ENCODE peak calls at places on chromosome X, in four cellular contexts. L is HEK293T, P is K562, V is HepG2. E is an unnamed sample.

GRCh38 chrX:21740329-21741274 is 17.3 kb downstream of the SMPX start:
- DNase-seq in L (no peak), P (no peak), V (peak), E (no peak)

GRCh38 chrX:3271485-3272186 is 74.8 kb downstream of the MXRA5 start:
- DNase-seq in L (no peak), P (no peak), V (no peak), E (no peak)

GRCh38 chrX:8455600-8455999 is 9.0 kb upstream of the VCX3B start:
- DNase-seq in L (no peak), P (no peak), V (no peak), E (no peak)

GRCh38 chrX:2883770-2884169 is 45.4 kb downstream of the ARSD start:
- DNase-seq in L (no peak), P (no peak), V (no peak), E (no peak)

GRCh38 chrX:3550160-3550765 is 163.2 kb downstream of the PRKX start:
- DNase-seq in L (peak), P (peak), V (no peak), E (no peak)

GRCh38 chrX:18898091-18898490 is 85.8 kb downstream of the PHKA2 start:
- DNase-seq in L (no peak), P (no peak), V (no peak), E (no peak)

GRCh38 chrX:13664026-13664425 is 11.1 kb downstream of the TCEANC start:
- DNase-seq in L (no peak), P (no peak), V (no peak), E (no peak)

GRCh38 chrX:13620202-13620601 is 32.7 kb upstream of the TCEANC start:
- DNase-seq in L (no peak), P (no peak), V (no peak), E (no peak)

GRCh38 chrX:8453619-8454018 is 11.0 kb upstream of the VCX3B start:
- DNase-seq in L (no peak), P (no peak), V (no peak), E (no peak)

GRCh38 chrX:139692506-139692849 is 15.5 kb downstream of the MCF2 start:
- DNase-seq in L (no peak), P (no peak), V (no peak), E (no peak)

GRCh38 chrX:129701624-129702069 is 37.1 kb upstream of the XPNPEP2 start:
- DNase-seq in L (no peak), P (no peak), V (no peak), E (no peak)

GRCh38 chrX:131704136-131704695 is 160.3 kb downstream of the OR13H1 start:
- DNase-seq in L (peak), P (peak), V (no peak), E (peak)

GRCh38 chrX:53166103-53166502 is 58.9 kb downstream of the KDM5C start:
- DNase-seq in L (no peak), P (no peak), V (no peak), E (no peak)

GRCh38 chrX:147950352-147950751 is 30.8 kb upstream of the FMR1NB start:
- DNase-seq in L (no peak), P (no peak), V (peak), E (no peak)

GRCh38 chrX:70455366-70456202 is 10.9 kb downstream of the DLG3 start:
- DNase-seq in L (no peak), P (no peak), V (no peak), E (peak)

GRCh38 chrX:104112326-104112951 is at the start of gene ZCCHC18:
- DNase-seq in L (peak), P (peak), V (peak), E (peak)

GRCh38 chrX:119647552-119648420 is 41.6 kb upstream of the NKRF start:
- DNase-seq in L (no peak), P (no peak), V (no peak), E (no peak)

GRCh38 chrX:65608021-65608420 is 59.4 kb upstream of the MSN start:
- DNase-seq in L (no peak), P (no peak), V (no peak), E (no peak)

GRCh38 chrX:115948018-115948923 is 222.3 kb upstream of the AGTR2 start:
- DNase-seq in L (peak), P (peak), V (peak), E (no peak)

GRCh38 chrX:118594697-118595420 is 99.2 kb downstream of the DOCK11 start:
- DNase-seq in L (no peak), P (no peak), V (no peak), E (no peak)

GRCh38 chrX:124530803-124531202 is 184.4 kb downstream of the SH2D1A start:
- DNase-seq in L (no peak), P (no peak), V (no peak), E (no peak)

GRCh38 chrX:85108165-85108564 is 104.5 kb downstream of the APOOL start:
- DNase-seq in L (no peak), P (no peak), V (no peak), E (no peak)

GRCh38 chrX:15820106-15821073 is 30.1 kb downstream of the ZRSR2 start:
- DNase-seq in L (no peak), P (no peak), V (no peak), E (no peak)

GRCh38 chrX:14798805-14799397 is 74.0 kb downstream of the FANCB start:
- DNase-seq in L (no peak), P (no peak), V (no peak), E (no peak)

GRCh38 chrX:51456814-51457213 is 39.6 kb downstream of the NUDT11 start:
- DNase-seq in L (no peak), P (peak), V (peak), E (no peak)

GRCh38 chrX:110734894-110735541 is 60.6 kb downstream of the CHRDL1 start:
- DNase-seq in L (no peak), P (no peak), V (no peak), E (no peak)

GRCh38 chrX:15911729-15912550 is 57.3 kb upstream of the AP1S2 start:
- DNase-seq in L (no peak), P (peak), V (no peak), E (no peak)

GRCh38 chrX:22278375-22278774 is 5.7 kb downstream of the CBLL2 start:
- DNase-seq in L (peak), P (no peak), V (no peak), E (no peak)

GRCh38 chrX:130097507-130098201 is 12.6 kb downstream of the ELF4 start:
- DNase-seq in L (no peak), P (no peak), V (peak), E (peak)

GRCh38 chrX:133838761-133839676 is 146.4 kb downstream of the GPC3 start:
- DNase-seq in L (peak), P (peak), V (no peak), E (peak)

GRCh38 chrX:24113161-24113560 is 36.4 kb upstream of the ZFX start:
- DNase-seq in L (no peak), P (no peak), V (no peak), E (no peak)

GRCh38 chrX:119516157-119516702 is 48.0 kb downstream of the SLC25A5 start:
- DNase-seq in L (peak), P (peak), V (peak), E (peak)

GRCh38 chrX:123773258-123773978 is 40.6 kb upstream of the THOC2 start:
- DNase-seq in L (no peak), P (no peak), V (no peak), E (no peak)

GRCh38 chrX:68654693-68655092 is 7.2 kb downstream of the STARD8 start:
- DNase-seq in L (no peak), P (no peak), V (no peak), E (no peak)

GRCh38 chrX:68650491-68650890 is 3.0 kb downstream of the STARD8 start:
- DNase-seq in L (no peak), P (no peak), V (no peak), E (no peak)

GRCh38 chrX:68648960-68649359 is 1.5 kb downstream of the STARD8 start:
- DNase-seq in L (no peak), P (no peak), V (no peak), E (peak)

GRCh38 chrX:68647156-68647957 is at the start of gene STARD8:
- DNase-seq in L (peak), P (peak), V (peak), E (peak)

GRCh38 chrX:68652327-68652930 is 5.0 kb downstream of the STARD8 start:
- DNase-seq in L (no peak), P (peak), V (no peak), E (no peak)
- TF ChIP-seq ELF4 in L (no peak), P (no peak), V (no peak), E (no peak)

GRCh38 chrX:153557618-153558017 is 40.2 kb downstream of the ATP2B3 start:
- DNase-seq in L (no peak), P (no peak), V (no peak), E (no peak)

GRCh38 chrX:153549807-153550206 is 32.4 kb downstream of the ATP2B3 start:
- DNase-seq in L (no peak), P (no peak), V (no peak), E (peak)

GRCh38 chrX:153551135-153551534 is 33.7 kb downstream of the ATP2B3 start:
- DNase-seq in L (no peak), P (no peak), V (no peak), E (no peak)

GRCh38 chrX:153556767-153557166 is 39.3 kb downstream of the ATP2B3 start:
- DNase-seq in L (no peak), P (no peak), V (no peak), E (no peak)

DNA sequence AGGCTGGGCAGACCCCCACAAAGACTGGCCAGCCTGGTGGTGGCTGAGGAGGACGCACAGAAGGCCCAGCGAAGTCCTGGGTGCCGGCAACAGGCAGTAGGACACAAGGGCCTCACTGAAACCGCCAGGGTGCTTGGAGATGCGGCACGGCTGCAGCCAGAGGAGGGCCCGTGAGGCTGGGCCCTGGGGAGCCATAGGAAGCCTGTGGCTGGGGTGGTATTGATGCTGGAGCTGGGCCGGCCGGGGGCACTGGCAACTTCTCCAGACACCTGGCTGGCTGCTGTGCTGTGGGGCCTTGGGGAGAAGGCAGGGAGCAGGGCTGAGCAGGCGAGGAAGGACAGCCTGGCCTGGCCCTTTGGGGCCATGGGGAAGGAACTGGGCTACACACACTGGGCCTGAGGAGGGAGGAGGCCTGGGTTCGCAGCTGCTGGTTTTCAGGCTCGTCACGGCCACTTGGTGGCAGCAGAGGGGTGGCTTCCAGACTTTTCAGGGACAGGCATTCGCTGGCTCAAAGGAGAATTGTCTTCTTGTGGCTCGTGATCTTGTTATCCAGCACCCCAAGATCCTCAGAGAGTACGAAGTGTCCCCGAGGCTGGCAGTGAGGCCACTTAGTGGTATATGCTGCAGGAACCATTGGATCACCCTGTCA is 37.2 kb downstream of the ATP2B3 start:
- DNase-seq in L (peak), P (peak), V (peak), E (peak)
- TF ChIP-seq SP1 in L (no peak), P (no peak), V (no peak), E (no peak)

GRCh38 chrX:56802921-56803848 is 74.1 kb downstream of the NBDY start:
- DNase-seq in L (peak), P (peak), V (peak), E (peak)
- TF ChIP-seq ELF4 in L (no peak), P (no peak), V (no peak), E (no peak)

GRCh38 chrX:72366746-72367145 is 61.0 kb upstream of the CITED1 start:
- DNase-seq in L (no peak), P (no peak), V (no peak), E (no peak)
- TF ChIP-seq SP1 in L (no peak), P (no peak), V (no peak), E (no peak)

GRCh38 chrX:149491812-149492211 is 13.3 kb downstream of the IDS start:
- DNase-seq in L (no peak), P (no peak), V (peak), E (no peak)

GRCh38 chrX:149487292-149487691 is 17.8 kb downstream of the IDS start:
- DNase-seq in L (no peak), P (no peak), V (no peak), E (peak)

GRCh38 chrX:149494844-149495565 is 10.1 kb downstream of the IDS start:
- DNase-seq in L (no peak), P (no peak), V (peak), E (no peak)

GRCh38 chrX:149493567-149494562 is 11.2 kb downstream of the IDS start:
- DNase-seq in L (no peak), P (peak), V (no peak), E (no peak)

GRCh38 chrX:149490100-149490499 is 15.0 kb downstream of the IDS start:
- DNase-seq in L (no peak), P (no peak), V (no peak), E (no peak)
- TF ChIP-seq ELF4 in L (no peak), P (no peak), V (no peak), E (no peak)

GRCh38 chrX:44922980-44923379 is 50.0 kb downstream of the KDM6A start:
- DNase-seq in L (no peak), P (no peak), V (no peak), E (no peak)
- TF ChIP-seq SP1 in L (no peak), P (no peak), V (no peak), E (no peak)

DNA sequence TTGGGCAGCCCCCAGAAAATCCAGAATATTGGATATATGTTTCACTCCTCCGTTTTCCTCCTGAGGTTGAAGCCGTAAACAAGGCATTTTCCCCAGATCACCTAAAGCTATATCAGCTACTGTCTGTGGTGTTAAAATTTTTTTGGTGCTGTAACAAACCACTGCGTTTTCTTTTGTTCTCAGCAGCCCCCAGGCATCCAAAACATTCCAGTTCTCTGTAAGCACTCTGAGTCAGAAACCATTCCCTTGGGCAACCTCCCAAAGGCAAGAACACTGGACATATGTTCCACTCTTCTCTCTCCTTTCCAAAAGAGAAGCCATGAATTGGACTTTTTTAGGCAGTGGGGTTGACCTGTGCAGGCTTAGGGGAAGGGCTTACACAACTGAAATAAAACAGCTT is 310.9 kb downstream of the MID1IP1 start:
- DNase-seq in L (no peak), P (no peak), V (no peak), E (no peak)
- TF ChIP-seq ELF4 in L (no peak), P (no peak), V (no peak), E (no peak)

GRCh38 chrX:44245730-44246129 is 97.7 kb downstream of the EFHC2 start:
- DNase-seq in L (no peak), P (no peak), V (no peak), E (no peak)

GRCh38 chrX:44241551-44241950 is 101.9 kb downstream of the EFHC2 start:
- DNase-seq in L (no peak), P (no peak), V (no peak), E (no peak)

GRCh38 chrX:44247468-44247867 is 96.0 kb downstream of the EFHC2 start:
- DNase-seq in L (no peak), P (no peak), V (no peak), E (no peak)

GRCh38 chrX:44246826-44247225 is 96.6 kb downstream of the EFHC2 start:
- DNase-seq in L (no peak), P (no peak), V (no peak), E (no peak)

DNA sequence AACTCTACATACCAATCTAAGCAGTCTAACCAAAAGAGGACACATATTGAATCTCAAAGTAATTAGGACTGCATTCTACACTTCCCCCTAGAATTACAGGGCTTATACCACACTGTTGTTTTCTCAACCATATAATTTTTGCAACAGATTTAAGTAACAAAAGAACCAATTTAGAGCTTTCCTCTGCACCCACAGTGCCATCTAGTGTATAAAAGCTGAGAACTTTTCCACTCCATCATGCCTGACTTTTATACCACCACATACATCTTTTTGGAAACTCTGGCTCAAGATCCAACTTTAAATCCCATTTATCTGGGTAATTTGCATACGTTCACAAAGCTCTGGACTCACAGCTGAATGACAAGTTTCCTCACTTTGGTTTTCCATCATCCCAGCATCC is 99.5 kb downstream of the EFHC2 start:
- DNase-seq in L (peak), P (peak), V (no peak), E (no peak)
- TF ChIP-seq SP1 in L (no peak), P (no peak), V (no peak), E (no peak)